ENCODE peak calls at places on chromosome 7, in ten cellular contexts. W, L, F, D, Q, E, A, T, X and Z are unnamed samples.

GRCh38 chr7:131502810-131503545 is 53.5 kb downstream of the PODXL start:
- DNase-seq in W (no peak), L (no peak), F (no peak), D (no peak), Q (no peak), E (no peak), A (no peak), T (peak), X (no peak), Z (no peak)

GRCh38 chr7:55034776-55035175 is 16.0 kb downstream of the EGFR start:
- DNase-seq in W (no peak), L (no peak), F (no peak), D (no peak), Q (no peak), E (no peak), A (no peak), T (no peak), X (no peak), Z (no peak)

GRCh38 chr7:88927-89921 is 103.1 kb upstream of the FAM20C start:
- DNase-seq in W (no peak), L (peak), F (no peak), D (no peak), Q (peak), E (peak), A (no peak), T (peak), X (no peak), Z (no peak)

GRCh38 chr7:25391295-25391861 is 163.1 kb upstream of the NPVF start:
- DNase-seq in W (no peak), L (no peak), F (no peak), D (no peak), Q (no peak), E (no peak), A (no peak), T (peak), X (no peak), Z (no peak)

GRCh38 chr7:6508950-6509349 is 42.3 kb downstream of the GRID2IP start:
- DNase-seq in W (no peak), L (no peak), F (no peak), D (no peak), Q (no peak), E (no peak), A (no peak), T (no peak), X (no peak), Z (no peak)

GRCh38 chr7:22663721-22664120 is 63.3 kb upstream of the IL6 start:
- DNase-seq in W (no peak), L (no peak), F (no peak), D (no peak), Q (no peak), E (no peak), A (no peak), T (no peak), X (no peak), Z (no peak)

GRCh38 chr7:45435846-45436245 is 138.3 kb upstream of the ADCY1 start:
- DNase-seq in W (no peak), L (no peak), F (no peak), D (no peak), Q (no peak), E (peak), A (no peak), T (no peak), X (no peak), Z (no peak)

GRCh38 chr7:46145412-46145811 is 224.3 kb upstream of the IGFBP3 start:
- DNase-seq in W (no peak), L (peak), F (no peak), D (no peak), Q (peak), E (peak), A (no peak), T (peak), X (no peak), Z (no peak)

GRCh38 chr7:156735861-156736260 is 95.3 kb downstream of the RNF32 start:
- DNase-seq in W (no peak), L (no peak), F (no peak), D (no peak), Q (no peak), E (no peak), A (no peak), T (no peak), X (no peak), Z (no peak)

GRCh38 chr7:21624320-21624719 is 81.5 kb downstream of the DNAH11 start:
- DNase-seq in W (no peak), L (no peak), F (no peak), D (no peak), Q (no peak), E (no peak), A (no peak), T (no peak), X (no peak), Z (no peak)

GRCh38 chr7:197413-198335 is 5.3 kb downstream of the FAM20C start:
- DNase-seq in W (no peak), L (no peak), F (no peak), D (no peak), Q (no peak), E (no peak), A (no peak), T (no peak), X (no peak), Z (no peak)

GRCh38 chr7:133275008-133275407 is 22.1 kb downstream of the EXOC4 start:
- DNase-seq in W (no peak), L (no peak), F (no peak), D (no peak), Q (no peak), E (no peak), A (no peak), T (no peak), X (no peak), Z (no peak)

GRCh38 chr7:35727571-35727970 is 32.6 kb upstream of the HERPUD2 start:
- DNase-seq in W (no peak), L (no peak), F (no peak), D (peak), Q (peak), E (no peak), A (peak), T (no peak), X (no peak), Z (no peak)

GRCh38 chr7:75892634-75893272 is 13.9 kb downstream of the RHBDD2 start:
- DNase-seq in W (no peak), L (peak), F (no peak), D (no peak), Q (no peak), E (no peak), A (no peak), T (peak), X (no peak), Z (no peak)